ENCODE peak calls at places on chromosomes 3 and 15, in seven cellular contexts. B is endothelial cell of umbilical vein; Q is CD4-positive, alpha-beta T cell; P is gastrocnemius medialis; Y is A549; U is HTR-8/SVneo; C is NCI-H187. W is an unnamed sample.

GRCh38 chr3:192911293-192911692 is 6.4 kb downstream of the MB21D2 start:
- DNase-seq in C (no peak), Q (no peak), U (no peak), P (no peak), B (no peak), Y (no peak), W (no peak)

GRCh38 chr3:180049391-180049790 is 12.7 kb upstream of the PEX5L start:
- DNase-seq in C (no peak), U (no peak), B (no peak), Q (no peak), P (no peak), Y (no peak), W (no peak)

GRCh38 chr15:53936137-53936536 is 42.1 kb upstream of the UNC13C start:
- DNase-seq in U (no peak), P (no peak), B (no peak), C (no peak), Q (no peak), Y (no peak), W (no peak)

GRCh38 chr3:71194785-71195184 is 388.7 kb downstream of the FOXP1 start:
- DNase-seq in U (no peak), Y (no peak), P (no peak), C (no peak), B (no peak), Q (no peak), W (no peak)

GRCh38 chr3:156005698-156006097 is 114.7 kb upstream of the KCNAB1 start:
- DNase-seq in Y (no peak), Q (no peak), C (no peak), P (no peak), U (no peak), B (no peak), W (no peak)

GRCh38 chr15:63587527-63587926 is 9.7 kb upstream of the FBXL22 start:
- DNase-seq in C (no peak), Q (no peak), P (no peak), B (peak), Y (peak), U (no peak), W (no peak)

GRCh38 chr15:80489030-80489594 is 84.9 kb downstream of the ARNT2 start:
- DNase-seq in B (peak), U (peak), Y (no peak), Q (no peak), C (no peak), P (no peak), W (peak)

GRCh38 chr15:79192462-79193036 is 90.0 kb upstream of the ANKRD34C start:
- DNase-seq in B (no peak), U (no peak), P (no peak), C (peak), Y (no peak), Q (no peak), W (no peak)

GRCh38 chr3:190385835-190386688 is 1.9 kb upstream of the CLDN16 start:
- DNase-seq in C (no peak), U (peak), Q (no peak), Y (peak), P (no peak), B (peak), W (peak)

GRCh38 chr15:63876085-63876662 is 42.4 kb upstream of the HERC1 start:
- DNase-seq in Q (no peak), Y (no peak), P (no peak), U (no peak), C (no peak), B (no peak), W (no peak)

GRCh38 chr3:197029511-197030167 is at the start of gene MELTF:
- DNase-seq in P (no peak), Y (peak), U (peak), C (no peak), Q (peak), B (peak), W (peak)

GRCh38 chr15:41443275-41443674 is 26.4 kb downstream of the RTF1 start:
- DNase-seq in U (no peak), B (no peak), C (no peak), Q (no peak), Y (no peak), P (no peak), W (no peak)

GRCh38 chr3:110955301-110955880 is 116.2 kb upstream of the NECTIN3 start:
- DNase-seq in P (no peak), B (no peak), U (no peak), Q (no peak), C (no peak), Y (peak), W (no peak)

GRCh38 chr3:148958681-148959080 is 32.7 kb upstream of the GYG1 start:
- DNase-seq in Q (no peak), P (no peak), C (no peak), U (no peak), Y (no peak), B (peak), W (no peak)

GRCh38 chr3:130835483-130835882 is 58.4 kb upstream of the ATP2C1 start:
- DNase-seq in U (no peak), P (no peak), Q (no peak), B (no peak), Y (no peak), C (no peak), W (no peak)